ENCODE peak calls at places on chromosomes 4 and X, in nine cellular contexts. P is HepG2, V is esophagus muscularis mucosa, R is left ventricle myocardium inferior, K is AG04450, A is left lung, F is GM12865, S is right cardiac atrium, I is aorta. O is an unnamed sample.

GRCh38 chr4:138241281-138242075 is 671 bp downstream of the SLC7A11 start:
- DNase-seq in I (no peak), R (no peak), S (peak), A (no peak), F (peak), P (no peak), K (no peak), V (no peak), O (no peak)

GRCh38 chr4:37687175-37687525 is 974 bp upstream of the RELL1 start:
- DNase-seq in F (no peak), P (no peak), V (peak), R (no peak), A (no peak), S (no peak), K (no peak), I (no peak), O (no peak)

GRCh38 chrX:101260435-101260834 is 30.7 kb downstream of the TAF7L start:
- DNase-seq in S (no peak), V (no peak), A (no peak), I (no peak), P (peak), K (no peak), R (no peak), F (peak), O (no peak)

GRCh38 chrX:19174401-19175025 is 52.2 kb upstream of the ADGRG2 start:
- DNase-seq in I (no peak), P (no peak), V (no peak), K (no peak), F (no peak), S (peak), R (no peak), A (no peak), O (peak)

GRCh38 chr4:148061139-148061476 is 329.2 kb downstream of the ARHGAP10 start:
- DNase-seq in F (no peak), R (no peak), V (no peak), A (no peak), K (no peak), P (no peak), I (no peak), S (no peak), O (no peak)

GRCh38 chrX:26783512-26784225 is 567.7 kb downstream of the MAGEB5 start:
- DNase-seq in I (no peak), A (no peak), P (peak), F (peak), S (no peak), V (no peak), R (no peak), K (no peak), O (no peak)

GRCh38 chr4:126991965-126992364 is 640.8 kb upstream of the INTU start:
- DNase-seq in I (no peak), S (no peak), K (no peak), A (no peak), P (no peak), R (no peak), V (no peak), F (no peak), O (no peak)

GRCh38 chrX:46573331-46573895 is at the start of gene CHST7:
- DNase-seq in P (peak), I (peak), F (peak), V (no peak), R (peak), A (peak), S (peak), K (no peak), O (no peak)

GRCh38 chrX:119417842-119418241 is 18.7 kb downstream of the SLC25A43 start:
- DNase-seq in V (no peak), S (no peak), I (no peak), P (peak), F (peak), R (no peak), A (no peak), K (no peak), O (no peak)

GRCh38 chr4:60368986-60369385 is 831.1 kb upstream of the ADGRL3 start:
- DNase-seq in K (no peak), S (no peak), P (no peak), R (no peak), I (no peak), F (no peak), V (no peak), A (no peak), O (no peak)

GRCh38 chr4:156829194-156829593 is 142.4 kb downstream of the PDGFC start:
- DNase-seq in S (no peak), I (no peak), F (no peak), R (no peak), K (no peak), A (no peak), V (no peak), P (no peak), O (no peak)

GRCh38 chr4:86981789-86982188 is 47.0 kb downstream of the AFF1 start:
- DNase-seq in S (no peak), R (no peak), P (no peak), K (no peak), V (no peak), F (no peak), I (no peak), A (no peak), O (no peak)

GRCh38 chr4:146654648-146654975 is 15.9 kb downstream of the POU4F2 start:
- DNase-seq in S (no peak), A (no peak), I (no peak), V (peak), P (no peak), R (no peak), F (no peak), K (no peak), O (no peak)

GRCh38 chr4:23202712-23203247 is 510.0 kb downstream of the GBA3 start:
- DNase-seq in F (no peak), I (no peak), R (no peak), K (no peak), A (no peak), P (no peak), V (no peak), S (no peak), O (no peak)

GRCh38 chr4:187814737-187815465 is 180.7 kb upstream of the ZFP42 start:
- DNase-seq in K (no peak), I (no peak), R (no peak), A (no peak), V (no peak), S (peak), P (no peak), F (no peak), O (no peak)

GRCh38 chrX:132216283-132216682 is 3.0 kb downstream of the RAP2C start:
- DNase-seq in V (no peak), F (no peak), K (no peak), P (no peak), R (no peak), A (no peak), I (no peak), S (no peak), O (no peak)

DNA sequence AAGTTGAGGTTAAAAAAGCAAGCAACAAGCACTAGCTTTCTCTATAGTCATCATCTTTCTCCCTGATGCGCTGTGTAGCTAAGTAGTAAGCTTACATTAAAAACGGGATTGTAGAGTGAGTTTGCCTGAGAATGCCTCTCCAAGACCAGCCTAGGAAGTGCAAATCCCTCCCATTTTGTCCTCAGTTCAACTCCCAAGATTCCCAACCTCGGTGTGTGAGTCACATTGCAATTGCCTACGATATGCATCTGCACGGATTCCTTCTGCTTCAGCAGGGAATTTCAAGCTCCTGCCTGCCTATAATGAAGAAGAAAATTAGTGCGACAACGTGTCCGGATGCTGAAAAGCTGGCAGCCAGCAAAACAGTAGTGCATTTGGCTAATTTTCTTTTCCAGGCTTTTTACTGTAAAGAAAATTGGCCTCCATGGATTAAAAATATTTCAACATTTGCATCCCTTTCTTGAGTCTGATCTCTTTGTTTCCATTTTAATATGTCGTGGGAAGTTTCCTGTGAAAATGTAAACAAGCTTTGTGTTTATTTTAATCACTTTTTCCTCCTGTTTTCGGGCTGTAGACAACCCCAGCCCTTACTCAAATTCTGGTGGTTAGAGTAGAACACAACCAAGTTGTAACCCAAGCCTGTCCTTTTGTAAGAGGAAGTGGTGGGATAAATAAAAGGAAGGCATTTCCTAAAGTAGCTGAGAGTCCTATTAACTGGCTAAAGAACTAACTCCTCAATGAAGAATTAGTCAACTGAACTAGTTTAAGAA is 58.4 kb upstream of the TET2 start:
- DNase-seq in R (no peak), K (peak), V (no peak), I (no peak), S (no peak), F (no peak), P (no peak), A (no peak), O (peak)
- H3K4me3 ChIP-seq in R (peak), K (peak), V (no peak), I (no peak), S (peak), F (no peak), P (no peak), A (no peak), O (peak)

DNA sequence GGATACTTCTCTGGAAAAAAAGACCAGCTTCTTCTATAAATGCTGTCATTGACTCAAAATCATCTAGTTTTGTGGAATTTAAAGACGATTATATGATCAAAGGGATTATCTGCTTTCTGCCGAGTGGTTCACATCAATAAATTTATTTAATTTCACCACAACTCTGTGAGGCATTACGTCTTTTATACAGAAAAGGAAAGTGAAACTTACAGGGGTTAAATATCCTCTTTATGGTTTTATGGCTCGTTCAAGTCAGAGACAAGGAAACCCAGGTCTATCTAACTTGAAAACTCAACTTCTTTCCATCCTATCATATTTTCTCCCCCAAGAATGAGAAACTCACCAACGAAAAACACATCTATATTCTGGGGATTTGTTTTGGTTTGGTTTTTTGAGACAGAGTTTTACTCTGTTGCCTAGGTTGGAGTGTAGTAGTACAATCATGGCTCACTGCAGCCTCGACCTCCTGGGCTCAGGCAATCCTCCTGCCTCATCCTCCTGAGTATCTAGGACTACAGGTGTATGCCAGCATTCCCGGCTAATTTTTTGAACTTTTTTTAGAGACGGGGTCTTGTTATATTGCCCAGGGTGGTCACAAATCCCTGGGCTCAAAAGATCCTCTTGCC is 377.9 kb upstream of the EMCN start:
- DNase-seq in A (no peak), I (no peak), P (no peak), K (no peak), R (no peak), V (no peak), F (no peak), S (no peak), O (no peak)
- H3K4me3 ChIP-seq in A (peak), I (no peak), P (no peak), K (peak), R (peak), V (peak), F (peak), S (peak), O (peak)

DNA sequence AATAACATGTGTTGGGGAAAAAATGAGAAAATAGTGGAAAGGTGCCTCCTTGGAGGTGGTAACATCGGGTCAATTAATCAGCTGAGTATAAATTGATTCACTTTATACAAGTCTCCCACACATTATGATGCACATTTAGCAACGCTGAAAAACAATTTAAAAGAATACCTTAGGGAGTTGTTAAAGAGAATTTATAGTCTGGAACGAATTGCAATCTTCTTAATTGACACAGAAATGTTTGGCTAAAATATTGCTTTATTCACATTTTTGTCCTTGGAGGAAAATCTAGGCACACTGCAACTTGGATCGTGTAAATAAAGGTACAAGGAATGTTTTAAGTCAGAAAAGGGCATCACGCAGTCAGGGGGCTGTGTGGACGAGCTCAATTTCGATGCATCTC is 84.2 kb downstream of the HPRT1 start:
- DNase-seq in A (no peak), P (no peak), V (no peak), F (no peak), S (no peak), K (no peak), I (no peak), R (no peak), O (no peak)
- H3K4me3 ChIP-seq in A (no peak), P (no peak), V (no peak), F (no peak), S (peak), K (no peak), I (no peak), R (peak), O (no peak)

DNA sequence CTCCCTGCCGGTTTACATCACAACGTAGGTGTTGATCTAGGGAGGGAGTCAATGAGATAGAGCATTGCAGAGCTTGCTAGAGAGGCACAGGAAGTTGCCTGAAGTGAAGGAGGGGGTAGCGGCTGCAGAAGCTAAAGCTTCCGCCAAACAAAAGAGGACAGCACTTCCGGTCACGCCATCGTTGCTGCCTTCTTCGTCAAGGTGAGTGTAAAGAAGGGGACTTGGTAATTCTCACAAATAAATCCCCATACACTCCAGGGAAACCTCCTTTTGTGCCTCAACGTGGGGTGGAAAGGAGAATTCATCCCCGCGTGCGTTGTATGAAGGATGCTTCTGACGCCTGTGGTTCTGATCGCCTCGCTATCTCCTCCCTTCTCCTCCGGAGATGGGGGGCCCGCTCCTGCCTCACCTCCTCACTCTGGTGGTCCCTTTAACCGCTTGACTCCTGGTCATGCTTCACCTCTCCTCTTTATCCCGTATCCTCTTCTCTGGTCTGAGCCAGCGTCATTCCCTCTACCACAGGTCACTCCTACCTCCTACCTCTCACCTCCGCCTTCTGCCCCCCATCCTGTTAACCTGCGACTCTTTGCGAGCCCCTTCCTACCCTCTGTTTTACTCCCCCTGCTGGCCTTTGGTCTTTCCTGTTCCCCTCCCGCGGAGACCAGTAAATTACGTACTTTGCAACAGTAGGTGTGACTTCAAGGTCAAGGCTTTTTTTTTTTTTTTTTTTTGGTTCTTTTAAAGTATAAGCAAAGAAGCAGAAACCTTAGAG is 59.9 kb downstream of the GSPT2 start:
- DNase-seq in F (peak), K (peak), I (no peak), P (peak), S (peak), R (peak), V (no peak), A (peak), O (no peak)
- H3K4me3 ChIP-seq in F (peak), K (peak), I (peak), P (no peak), S (peak), R (peak), V (peak), A (peak), O (peak)

GRCh38 chr4:16225139-16225538 is 1.1 kb downstream of the TAPT1 start:
- DNase-seq in F (peak), R (no peak), S (no peak), I (no peak), P (no peak), A (no peak), K (no peak), V (no peak), O (no peak)

GRCh38 chr4:16224669-16225068 is 1.6 kb downstream of the TAPT1 start:
- DNase-seq in V (no peak), S (no peak), F (no peak), K (no peak), R (no peak), I (no peak), A (no peak), P (no peak), O (no peak)

GRCh38 chr4:16225681-16225995 is 633 bp downstream of the TAPT1 start:
- DNase-seq in K (no peak), A (no peak), F (no peak), V (no peak), S (no peak), I (no peak), R (no peak), P (no peak), O (no peak)

GRCh38 chr4:16224264-16224663 is 2.0 kb downstream of the TAPT1 start:
- DNase-seq in K (no peak), F (no peak), V (no peak), P (peak), A (no peak), S (no peak), I (no peak), R (no peak), O (no peak)

GRCh38 chr4:16222957-16223527 is 3.2 kb downstream of the TAPT1 start:
- DNase-seq in V (no peak), S (no peak), P (peak), A (no peak), I (no peak), F (no peak), K (no peak), R (no peak), O (no peak)
- H3K4me3 ChIP-seq in V (no peak), S (no peak), P (peak), A (no peak), I (no peak), F (no peak), K (no peak), R (peak), O (no peak)